ENCODE peak calls at places on chromosomes 5 and 9, in nine cellular contexts. C is OCI-LY7, A is colonic mucosa, Q is dorsolateral prefrontal cortex, T is GM23248, K is caudate nucleus, P is tibial nerve, Y is foreskin keratinocyte, O is sigmoid colon. R is an unnamed sample.

GRCh38 chr9:95017661-95018060 is 291.2 kb downstream of the AOPEP start:
- DNase-seq in C (no peak), A (no peak), Q (no peak), T (peak; percentile 37), K (no peak), P (no peak), Y (peak; percentile 80), O (no peak), R (no peak)

GRCh38 chr9:128624566-128624965 is 32.1 kb downstream of the DYNC2I2 start:
- DNase-seq in C (no peak), A (no peak), Q (no peak), T (no peak), K (no peak), P (no peak), Y (no peak), O (no peak), R (no peak)

GRCh38 chr9:6272229-6272597 is 56.0 kb upstream of the TPD52L3 start:
- DNase-seq in C (no peak), A (no peak), Q (no peak), T (peak; percentile 94), K (no peak), P (peak; percentile 57), Y (peak; percentile 87), O (no peak), R (no peak)

GRCh38 chr5:87099246-87099914 is 168.3 kb upstream of the RASA1 start:
- DNase-seq in C (no peak), A (no peak), Q (no peak), T (no peak), K (no peak), P (no peak), Y (peak; percentile 91), O (no peak), R (no peak)

GRCh38 chr5:29508131-29508530 is 1685.4 kb upstream of the CDH6 start:
- DNase-seq in C (no peak), A (no peak), Q (no peak), T (no peak), K (no peak), P (no peak), Y (no peak), O (no peak), R (no peak)

GRCh38 chr5:50786073-50786472 is 119.6 kb downstream of the PARP8 start:
- DNase-seq in C (no peak), A (no peak), Q (no peak), T (no peak), K (no peak), P (no peak), Y (no peak), O (no peak), R (no peak)

GRCh38 chr9:101566904-101567724 is 27.7 kb downstream of the PPP3R2 start:
- DNase-seq in C (peak; percentile 33), A (peak; percentile 26), Q (no peak), T (peak; percentile 57), K (no peak), P (no peak), Y (peak; percentile 47), O (no peak), R (no peak)

GRCh38 chr5:14959443-14960119 is 88.0 kb upstream of the ANKH start:
- DNase-seq in C (no peak), A (no peak), Q (no peak), T (no peak), K (no peak), P (no peak), Y (peak; percentile 72), O (no peak), R (no peak)

GRCh38 chr9:79661279-79661678 is 89.5 kb downstream of the TLE4 start:
- DNase-seq in C (no peak), A (no peak), Q (no peak), T (no peak), K (no peak), P (no peak), Y (no peak), O (no peak), R (no peak)

GRCh38 chr9:33193818-33194217 is 26.7 kb upstream of the B4GALT1 start:
- DNase-seq in C (no peak), A (no peak), Q (no peak), T (no peak), K (no peak), P (no peak), Y (peak; percentile 82), O (no peak), R (no peak)

GRCh38 chr5:80143491-80143890 is 108.3 kb downstream of the THBS4 start:
- DNase-seq in C (peak; percentile 73), A (no peak), Q (no peak), T (no peak), K (no peak), P (no peak), Y (no peak), O (no peak), R (no peak)
- H3K27ac ChIP-seq in C (peak overlapping the region; percentile 75), A (no peak overlapping the region), Q (peak overlapping the region; percentile 63), T (no peak overlapping the region), K (no peak overlapping the region), P (peak overlapping the region; percentile 94), Y (no peak overlapping the region), O (peak overlapping the region; percentile 91), R (peak overlapping the region; percentile 3)

DNA sequence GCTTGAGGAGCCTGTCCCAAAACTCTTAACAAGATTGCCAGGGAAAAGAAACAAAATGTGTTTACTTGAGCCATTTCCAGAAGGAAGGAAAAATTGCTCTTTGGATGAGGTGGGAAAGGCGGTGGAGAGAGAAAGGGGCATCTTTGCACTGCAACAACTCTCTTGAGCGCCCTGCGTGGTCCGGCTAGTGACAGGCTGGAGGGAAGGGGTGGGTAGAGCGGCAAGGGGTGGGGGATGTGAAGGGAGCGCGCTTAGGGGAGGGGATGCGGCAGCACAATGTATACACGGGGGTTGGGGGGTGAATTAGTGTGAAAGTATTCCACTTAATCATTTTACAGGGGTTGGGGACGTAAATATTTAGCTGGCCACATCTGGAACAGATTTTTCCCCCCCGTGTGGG is 1.3 kb downstream of the FGF10 start:
- DNase-seq in C (no peak), A (no peak), Q (no peak), T (no peak), K (no peak), P (no peak), Y (no peak), O (no peak), R (no peak)
- H3K27ac ChIP-seq in C (no peak overlapping the region), A (peak overlapping the region; percentile 40), Q (no peak overlapping the region), T (no peak overlapping the region), K (no peak overlapping the region), P (peak overlapping the region; percentile 49), Y (no peak overlapping the region), O (peak overlapping the region; percentile 85), R (no peak overlapping the region)

GRCh38 chr5:141654298-141654697 is 3.1 kb upstream of the FCHSD1 start:
- DNase-seq in C (no peak), A (no peak), Q (no peak), T (peak; percentile 87), K (no peak), P (no peak), Y (peak; percentile 73), O (no peak), R (no peak)

GRCh38 chr5:141656396-141656795 is 5.2 kb upstream of the FCHSD1 start:
- DNase-seq in C (no peak), A (no peak), Q (no peak), T (no peak), K (no peak), P (no peak), Y (no peak), O (no peak), R (no peak)

GRCh38 chr5:141655020-141655419 is 3.8 kb upstream of the FCHSD1 start:
- DNase-seq in C (no peak), A (no peak), Q (no peak), T (no peak), K (no peak), P (no peak), Y (no peak), O (no peak), R (no peak)

GRCh38 chr5:141662028-141662427 is 10.8 kb upstream of the FCHSD1 start:
- DNase-seq in C (no peak), A (no peak), Q (no peak), T (no peak), K (no peak), P (no peak), Y (no peak), O (no peak), R (no peak)

DNA sequence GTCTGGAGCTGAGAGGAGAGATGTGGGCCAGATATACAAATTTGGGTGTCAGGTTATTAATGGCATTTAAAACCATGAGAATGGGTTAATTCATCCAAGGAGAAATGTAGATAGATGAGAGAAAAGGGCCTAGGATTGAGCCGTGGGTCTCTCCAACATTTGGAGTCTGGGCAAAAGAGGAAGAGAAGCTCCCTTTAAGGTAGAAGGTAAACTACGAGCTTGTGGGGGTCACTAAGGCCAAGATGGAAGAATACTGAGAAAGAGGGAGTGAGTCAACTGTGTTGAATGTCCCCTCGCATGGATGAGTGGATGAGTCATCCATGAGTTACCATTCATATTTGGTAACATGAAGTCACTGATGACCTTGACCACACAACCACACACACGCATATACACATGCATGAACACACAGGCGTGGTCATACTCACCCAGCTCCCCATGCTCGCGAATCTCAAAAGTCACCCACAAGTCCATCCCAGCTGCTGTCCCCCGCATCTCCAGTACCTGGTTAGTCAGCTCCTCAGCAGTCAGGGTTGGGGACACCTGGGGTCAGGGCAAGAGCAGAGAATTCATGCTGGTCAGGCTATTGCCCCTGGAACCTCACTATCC is 6.8 kb upstream of the FCHSD1 start:
- DNase-seq in C (no peak), A (no peak), Q (no peak), T (peak; percentile 92), K (no peak), P (no peak), Y (peak; percentile 92), O (no peak), R (no peak)
- H3K27ac ChIP-seq in C (no peak overlapping the region), A (no peak overlapping the region), Q (no peak overlapping the region), T (no peak overlapping the region), K (no peak overlapping the region), P (no peak overlapping the region), Y (peak overlapping the region; percentile 75), O (no peak overlapping the region), R (no peak overlapping the region)

GRCh38 chr5:44389410-44389879 is at the start of gene FGF10:
- DNase-seq in C (no peak), A (no peak), Q (peak; percentile 20), T (peak; percentile 37), K (no peak), P (peak; percentile 22), Y (no peak), O (peak; percentile 79), R (no peak)

GRCh38 chr5:44385236-44385940 is 3.8 kb downstream of the FGF10 start:
- DNase-seq in C (no peak), A (no peak), Q (no peak), T (no peak), K (no peak), P (no peak), Y (no peak), O (no peak), R (no peak)

GRCh38 chr5:44387391-44387790 is 1.8 kb downstream of the FGF10 start:
- DNase-seq in C (no peak), A (no peak), Q (no peak), T (no peak), K (no peak), P (no peak), Y (no peak), O (no peak), R (no peak)

GRCh38 chr5:44388504-44389409 is 463 bp downstream of the FGF10 start:
- DNase-seq in C (no peak), A (no peak), Q (peak; percentile 19), T (peak; percentile 41), K (peak; percentile 17), P (peak; percentile 18), Y (no peak), O (peak; percentile 77), R (no peak)

DNA sequence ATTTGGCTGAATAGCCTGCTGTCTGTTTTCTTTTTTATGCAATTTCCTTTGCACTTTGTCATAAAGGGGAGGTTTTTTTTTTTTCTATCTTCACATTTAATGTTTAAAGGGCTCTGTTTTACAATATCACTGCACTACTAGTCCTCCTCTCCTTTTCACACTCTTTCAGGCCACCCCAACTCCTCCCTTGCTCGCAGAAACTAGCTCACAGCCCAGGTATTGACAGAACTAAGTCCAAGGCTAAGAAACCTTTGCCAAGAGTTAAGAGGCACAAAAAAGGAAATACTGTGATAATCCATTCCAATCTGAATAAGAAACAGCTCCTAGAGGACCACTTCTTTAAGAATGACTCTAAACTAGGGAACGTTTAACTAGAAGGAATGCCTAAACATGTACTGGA is 1.1 kb upstream of the FGF10 start:
- DNase-seq in C (no peak), A (no peak), Q (no peak), T (no peak), K (no peak), P (no peak), Y (no peak), O (no peak), R (no peak)
- H3K27ac ChIP-seq in C (no peak overlapping the region), A (no peak overlapping the region), Q (no peak overlapping the region), T (no peak overlapping the region), K (no peak overlapping the region), P (no peak overlapping the region), Y (no peak overlapping the region), O (peak overlapping the region; percentile 85), R (no peak overlapping the region)

R was measured in substantia nigra.